ENCODE peak calls at places on chromosomes 4 and X, in eight cellular contexts. One of them, this sample, is unnamed.

GRCh38 chr4:116016201-116016600 is 902.8 kb upstream of the NDST4 start:
- DNase-seq in tibial nerve: no peak
- DNase-seq in tibial artery: no peak
- DNase-seq in bronchial epithelial cell: peak
- DNase-seq in astrocyte of the cerebellum: peak
- DNase-seq in fibroblast of mammary gland: peak
- DNase-seq in mucosa of descending colon: no peak
- DNase-seq in AG04450: no peak
- DNase-seq in this sample: peak

GRCh38 chr4:8571702-8572685 is 8.2 kb upstream of the GPR78 start:
- DNase-seq in tibial nerve: no peak
- DNase-seq in tibial artery: no peak
- DNase-seq in bronchial epithelial cell: peak
- DNase-seq in astrocyte of the cerebellum: no peak
- DNase-seq in fibroblast of mammary gland: peak
- DNase-seq in mucosa of descending colon: no peak
- DNase-seq in AG04450: no peak
- DNase-seq in this sample: peak

GRCh38 chrX:23373129-23373804 is 38.6 kb downstream of the PTCHD1 start:
- DNase-seq in tibial nerve: no peak
- DNase-seq in tibial artery: no peak
- DNase-seq in bronchial epithelial cell: peak
- DNase-seq in astrocyte of the cerebellum: peak
- DNase-seq in fibroblast of mammary gland: peak
- DNase-seq in mucosa of descending colon: no peak
- DNase-seq in AG04450: peak
- DNase-seq in this sample: peak

GRCh38 chr4:46123872-46124755 is at the start of gene GABRG1:
- DNase-seq in tibial nerve: peak
- DNase-seq in tibial artery: no peak
- DNase-seq in bronchial epithelial cell: no peak
- DNase-seq in astrocyte of the cerebellum: no peak
- DNase-seq in fibroblast of mammary gland: no peak
- DNase-seq in mucosa of descending colon: no peak
- DNase-seq in AG04450: no peak
- DNase-seq in this sample: no peak

GRCh38 chr4:48681856-48682255 is 98.2 kb downstream of the FRYL start:
- DNase-seq in tibial nerve: no peak
- DNase-seq in tibial artery: no peak
- DNase-seq in bronchial epithelial cell: peak
- DNase-seq in astrocyte of the cerebellum: no peak
- DNase-seq in fibroblast of mammary gland: peak
- DNase-seq in mucosa of descending colon: peak
- DNase-seq in AG04450: no peak
- DNase-seq in this sample: peak

GRCh38 chr4:86543560-86544312 is 50.4 kb upstream of the PTPN13 start:
- DNase-seq in tibial nerve: no peak
- DNase-seq in tibial artery: no peak
- DNase-seq in bronchial epithelial cell: no peak
- DNase-seq in astrocyte of the cerebellum: peak
- DNase-seq in fibroblast of mammary gland: no peak
- DNase-seq in mucosa of descending colon: no peak
- DNase-seq in AG04450: no peak
- DNase-seq in this sample: no peak

GRCh38 chr4:128451270-128451905 is 163.8 kb upstream of the PGRMC2 start:
- DNase-seq in tibial nerve: no peak
- DNase-seq in tibial artery: no peak
- DNase-seq in bronchial epithelial cell: peak
- DNase-seq in astrocyte of the cerebellum: no peak
- DNase-seq in fibroblast of mammary gland: no peak
- DNase-seq in mucosa of descending colon: no peak
- DNase-seq in AG04450: no peak
- DNase-seq in this sample: peak

GRCh38 chr4:42515156-42515884 is 118.0 kb downstream of the SHISA3 start:
- DNase-seq in tibial nerve: no peak
- DNase-seq in tibial artery: no peak
- DNase-seq in bronchial epithelial cell: no peak
- DNase-seq in astrocyte of the cerebellum: peak
- DNase-seq in fibroblast of mammary gland: peak
- DNase-seq in mucosa of descending colon: no peak
- DNase-seq in AG04450: no peak
- DNase-seq in this sample: no peak

GRCh38 chr4:156888762-156889161 is 82.8 kb downstream of the PDGFC start:
- DNase-seq in tibial nerve: no peak
- DNase-seq in tibial artery: no peak
- DNase-seq in bronchial epithelial cell: peak
- DNase-seq in astrocyte of the cerebellum: peak
- DNase-seq in fibroblast of mammary gland: peak
- DNase-seq in mucosa of descending colon: no peak
- DNase-seq in AG04450: no peak
- DNase-seq in this sample: peak

GRCh38 chr4:110196871-110197420 is 1.5 kb downstream of the ELOVL6 start:
- DNase-seq in tibial nerve: peak
- DNase-seq in tibial artery: peak
- DNase-seq in bronchial epithelial cell: no peak
- DNase-seq in astrocyte of the cerebellum: no peak
- DNase-seq in fibroblast of mammary gland: peak
- DNase-seq in mucosa of descending colon: peak
- DNase-seq in AG04450: no peak
- DNase-seq in this sample: peak

GRCh38 chr4:122252584-122252983 is 100.5 kb downstream of the BLTP1 start:
- DNase-seq in tibial nerve: no peak
- DNase-seq in tibial artery: no peak
- DNase-seq in bronchial epithelial cell: no peak
- DNase-seq in astrocyte of the cerebellum: no peak
- DNase-seq in fibroblast of mammary gland: no peak
- DNase-seq in mucosa of descending colon: no peak
- DNase-seq in AG04450: no peak
- DNase-seq in this sample: no peak

GRCh38 chr4:5870701-5871100 is 22.2 kb downstream of the CRMP1 start:
- DNase-seq in tibial nerve: no peak
- DNase-seq in tibial artery: no peak
- DNase-seq in bronchial epithelial cell: no peak
- DNase-seq in astrocyte of the cerebellum: no peak
- DNase-seq in fibroblast of mammary gland: no peak
- DNase-seq in mucosa of descending colon: no peak
- DNase-seq in AG04450: no peak
- DNase-seq in this sample: no peak

GRCh38 chr4:113445286-113445685 is 316.3 kb downstream of the CAMK2D start:
- DNase-seq in tibial nerve: peak
- DNase-seq in tibial artery: peak
- DNase-seq in bronchial epithelial cell: peak
- DNase-seq in astrocyte of the cerebellum: peak
- DNase-seq in fibroblast of mammary gland: peak
- DNase-seq in mucosa of descending colon: peak
- DNase-seq in AG04450: no peak
- DNase-seq in this sample: peak

GRCh38 chr4:74390677-74391076 is 25.7 kb downstream of the EREG start:
- DNase-seq in tibial nerve: no peak
- DNase-seq in tibial artery: no peak
- DNase-seq in bronchial epithelial cell: no peak
- DNase-seq in astrocyte of the cerebellum: no peak
- DNase-seq in fibroblast of mammary gland: no peak
- DNase-seq in mucosa of descending colon: no peak
- DNase-seq in AG04450: no peak
- DNase-seq in this sample: no peak

GRCh38 chr4:114383721-114384120 is 214.9 kb upstream of the UGT8 start:
- DNase-seq in tibial nerve: no peak
- DNase-seq in tibial artery: no peak
- DNase-seq in bronchial epithelial cell: peak
- DNase-seq in astrocyte of the cerebellum: peak
- DNase-seq in fibroblast of mammary gland: peak
- DNase-seq in mucosa of descending colon: no peak
- DNase-seq in AG04450: peak
- DNase-seq in this sample: peak

GRCh38 chrX:36898301-36898700 is 109.9 kb upstream of the FAM47C start:
- DNase-seq in tibial nerve: no peak
- DNase-seq in tibial artery: no peak
- DNase-seq in bronchial epithelial cell: peak
- DNase-seq in astrocyte of the cerebellum: no peak
- DNase-seq in fibroblast of mammary gland: peak
- DNase-seq in mucosa of descending colon: no peak
- DNase-seq in AG04450: no peak
- DNase-seq in this sample: peak

GRCh38 chrX:39176105-39176504 is 374.8 kb downstream of the MID1IP1 start:
- DNase-seq in tibial nerve: no peak
- DNase-seq in tibial artery: no peak
- DNase-seq in bronchial epithelial cell: no peak
- DNase-seq in astrocyte of the cerebellum: no peak
- DNase-seq in fibroblast of mammary gland: no peak
- DNase-seq in mucosa of descending colon: no peak
- DNase-seq in AG04450: no peak
- DNase-seq in this sample: no peak

GRCh38 chrX:39171686-39172085 is 370.4 kb downstream of the MID1IP1 start:
- DNase-seq in tibial nerve: no peak
- DNase-seq in tibial artery: no peak
- DNase-seq in bronchial epithelial cell: no peak
- DNase-seq in astrocyte of the cerebellum: no peak
- DNase-seq in fibroblast of mammary gland: no peak
- DNase-seq in mucosa of descending colon: no peak
- DNase-seq in AG04450: no peak
- DNase-seq in this sample: no peak

GRCh38 chrX:39175418-39176057 is 374.3 kb downstream of the MID1IP1 start:
- DNase-seq in tibial nerve: no peak
- DNase-seq in tibial artery: no peak
- DNase-seq in bronchial epithelial cell: no peak
- DNase-seq in astrocyte of the cerebellum: no peak
- DNase-seq in fibroblast of mammary gland: no peak
- DNase-seq in mucosa of descending colon: no peak
- DNase-seq in AG04450: no peak
- DNase-seq in this sample: no peak

GRCh38 chrX:39170432-39170831 is 369.2 kb downstream of the MID1IP1 start:
- DNase-seq in tibial nerve: no peak
- DNase-seq in tibial artery: no peak
- DNase-seq in bronchial epithelial cell: no peak
- DNase-seq in astrocyte of the cerebellum: no peak
- DNase-seq in fibroblast of mammary gland: no peak
- DNase-seq in mucosa of descending colon: no peak
- DNase-seq in AG04450: no peak
- DNase-seq in this sample: no peak

DNA sequence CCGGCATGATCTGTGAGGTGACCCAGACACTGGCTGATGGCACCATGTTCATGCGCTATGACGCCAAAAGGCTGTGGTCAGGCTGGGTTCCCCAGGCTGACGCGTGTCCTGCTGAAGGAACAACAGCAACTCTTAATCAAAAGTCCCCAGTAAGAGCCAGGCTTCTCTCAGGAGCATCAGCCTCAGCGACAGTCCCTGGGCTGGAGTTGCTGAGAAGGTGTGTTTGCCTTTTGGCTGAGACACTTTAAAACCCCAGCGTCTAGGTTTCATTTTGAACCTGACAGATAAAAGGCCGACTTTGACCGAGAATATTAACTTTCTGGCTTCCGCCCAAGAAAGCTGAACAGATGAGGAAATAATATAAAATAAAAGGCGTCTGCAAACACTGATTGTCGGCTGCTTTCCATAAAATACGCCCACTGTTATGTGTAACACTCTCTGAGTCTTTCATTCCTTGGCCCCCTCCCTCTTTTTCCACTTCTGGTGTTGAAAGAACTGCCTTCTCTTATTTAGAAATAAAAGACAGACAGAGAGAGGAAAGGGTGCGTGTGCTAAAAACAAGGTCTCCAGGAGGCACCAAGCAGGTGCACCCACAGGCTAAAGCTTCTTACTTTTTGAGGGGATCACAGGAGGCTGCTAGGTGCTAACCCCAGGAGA is 373.6 kb downstream of the MID1IP1 start:
- DNase-seq in tibial nerve: no peak
- DNase-seq in tibial artery: no peak
- DNase-seq in bronchial epithelial cell: no peak
- DNase-seq in astrocyte of the cerebellum: no peak
- DNase-seq in fibroblast of mammary gland: peak
- DNase-seq in mucosa of descending colon: peak
- DNase-seq in AG04450: no peak
- DNase-seq in this sample: no peak
- H3K4me3 ChIP-seq in tibial nerve: no peak
- H3K4me3 ChIP-seq in tibial artery: no peak
- H3K4me3 ChIP-seq in bronchial epithelial cell: no peak
- H3K4me3 ChIP-seq in astrocyte of the cerebellum: no peak
- H3K4me3 ChIP-seq in fibroblast of mammary gland: no peak
- H3K4me3 ChIP-seq in mucosa of descending colon: no peak
- H3K4me3 ChIP-seq in AG04450: no peak
- H3K4me3 ChIP-seq in this sample: no peak

DNA sequence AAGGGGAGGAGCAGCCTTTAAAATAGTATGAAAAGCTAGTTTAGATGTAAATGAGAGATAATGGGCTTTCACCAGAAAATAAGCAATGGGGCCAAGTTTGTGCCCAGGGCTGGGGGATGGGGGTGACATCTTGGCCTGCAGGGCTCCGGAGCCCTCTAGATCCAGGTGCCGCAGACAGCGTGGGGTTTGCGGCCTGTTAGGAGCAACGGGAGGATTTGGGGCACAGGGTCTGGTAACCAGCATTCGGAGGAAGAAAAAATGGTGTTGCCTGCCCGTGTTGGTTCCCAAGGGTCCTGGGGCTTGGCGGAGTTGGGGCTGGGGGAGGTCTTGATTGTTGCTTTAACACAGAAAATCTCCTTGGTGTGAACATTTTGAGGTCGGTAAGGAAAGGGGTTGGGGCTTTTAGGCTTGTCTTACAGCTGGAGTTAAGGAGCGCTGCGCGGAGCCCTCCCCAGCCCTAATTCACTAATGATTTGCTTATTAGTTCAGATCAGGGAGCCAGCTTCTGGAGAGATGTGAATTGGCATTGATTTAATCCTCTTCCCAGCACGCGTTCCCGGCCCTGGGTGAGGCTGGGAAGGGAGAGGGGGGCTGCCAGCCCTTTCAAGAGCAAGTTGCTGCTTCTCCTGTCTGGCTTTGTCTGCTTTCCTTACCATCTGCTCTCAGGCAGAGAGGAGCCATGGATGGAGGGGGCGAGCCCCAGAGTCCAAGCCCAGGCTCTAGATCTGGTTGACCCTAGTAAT is 443.4 kb downstream of the BCOR start:
- DNase-seq in tibial nerve: no peak
- DNase-seq in tibial artery: no peak
- DNase-seq in bronchial epithelial cell: no peak
- DNase-seq in astrocyte of the cerebellum: no peak
- DNase-seq in fibroblast of mammary gland: no peak
- DNase-seq in mucosa of descending colon: no peak
- DNase-seq in AG04450: no peak
- DNase-seq in this sample: no peak
- TF ChIP-seq CTCF in tibial nerve: no peak
- TF ChIP-seq CTCF in tibial artery: no peak
- TF ChIP-seq CTCF in bronchial epithelial cell: no peak
- TF ChIP-seq CTCF in astrocyte of the cerebellum: no peak
- TF ChIP-seq CTCF in fibroblast of mammary gland: no peak
- TF ChIP-seq CTCF in mucosa of descending colon: no peak
- TF ChIP-seq CTCF in AG04450: no peak
- TF ChIP-seq CTCF in this sample: no peak

GRCh38 chr4:184310171-184310567 is 92.5 kb upstream of the ENPP6 start:
- DNase-seq in tibial nerve: no peak
- DNase-seq in tibial artery: no peak
- DNase-seq in bronchial epithelial cell: no peak
- DNase-seq in astrocyte of the cerebellum: no peak
- DNase-seq in fibroblast of mammary gland: no peak
- DNase-seq in mucosa of descending colon: peak
- DNase-seq in AG04450: no peak
- DNase-seq in this sample: peak
- H3K4me3 ChIP-seq in tibial nerve: no peak
- H3K4me3 ChIP-seq in tibial artery: no peak
- H3K4me3 ChIP-seq in bronchial epithelial cell: no peak
- H3K4me3 ChIP-seq in astrocyte of the cerebellum: no peak
- H3K4me3 ChIP-seq in fibroblast of mammary gland: no peak
- H3K4me3 ChIP-seq in mucosa of descending colon: no peak
- H3K4me3 ChIP-seq in AG04450: no peak
- H3K4me3 ChIP-seq in this sample: no peak

GRCh38 chr4:34236118-34236517 is 2008.2 kb downstream of the ARAP2 start:
- DNase-seq in tibial nerve: no peak
- DNase-seq in tibial artery: no peak
- DNase-seq in bronchial epithelial cell: no peak
- DNase-seq in astrocyte of the cerebellum: no peak
- DNase-seq in fibroblast of mammary gland: no peak
- DNase-seq in mucosa of descending colon: no peak
- DNase-seq in AG04450: no peak
- DNase-seq in this sample: peak
- TF ChIP-seq CTCF in tibial nerve: no peak
- TF ChIP-seq CTCF in tibial artery: no peak
- TF ChIP-seq CTCF in bronchial epithelial cell: no peak
- TF ChIP-seq CTCF in astrocyte of the cerebellum: no peak
- TF ChIP-seq CTCF in fibroblast of mammary gland: no peak
- TF ChIP-seq CTCF in mucosa of descending colon: no peak
- TF ChIP-seq CTCF in AG04450: no peak
- TF ChIP-seq CTCF in this sample: no peak

This sample was measured in epithelial cell of esophagus.